ENCODE peak calls at places on chromosomes 7 and 10, in nine cellular contexts. T is lower leg skin, L is transverse colon, R is heart left ventricle, X is HCT116, K is tibial nerve, C is body of pancreas, I is IMR-90, V is NB4. S is an unnamed sample.

GRCh38 chr7:97179454-97180104 is 62.1 kb downstream of the SDHAF3 start:
- DNase-seq in T (no peak), L (peak), R (peak), X (peak), K (no peak), C (peak), I (peak), V (peak), S (peak)

GRCh38 chr10:5666324-5667220 is at the start of gene ASB13:
- DNase-seq in T (peak), L (peak), R (peak), X (peak), K (no peak), C (peak), I (peak), V (peak), S (peak)

GRCh38 chr10:97003804-97004201 is 171.7 kb downstream of the LCOR start:
- DNase-seq in T (no peak), L (no peak), R (no peak), X (no peak), K (no peak), C (no peak), I (no peak), V (no peak), S (no peak)

GRCh38 chr10:5496261-5497250 is 2.8 kb downstream of the CALML5 start:
- DNase-seq in T (no peak), L (no peak), R (no peak), X (no peak), K (no peak), C (no peak), I (no peak), V (no peak), S (peak)

GRCh38 chr7:11060883-11061282 is 87.2 kb downstream of the PHF14 start:
- DNase-seq in T (no peak), L (no peak), R (no peak), X (no peak), K (no peak), C (no peak), I (no peak), V (no peak), S (no peak)

GRCh38 chr7:4882742-4883351 is 669 bp downstream of the RADIL start:
- DNase-seq in T (no peak), L (no peak), R (no peak), X (no peak), K (no peak), C (no peak), I (no peak), V (no peak), S (no peak)

GRCh38 chr10:96044686-96045085 is 1.3 kb downstream of the CCNJ start:
- DNase-seq in T (no peak), L (no peak), R (no peak), X (no peak), K (no peak), C (no peak), I (peak), V (peak), S (no peak)

GRCh38 chr7:46485481-46486065 is 564.5 kb upstream of the IGFBP3 start:
- DNase-seq in T (no peak), L (no peak), R (no peak), X (no peak), K (no peak), C (no peak), I (peak), V (no peak), S (no peak)

GRCh38 chr7:15686209-15686956 is at the start of gene MEOX2:
- DNase-seq in T (peak), L (peak), R (peak), X (no peak), K (peak), C (peak), I (peak), V (no peak), S (peak)

GRCh38 chr10:114131094-114131493 is 42.9 kb downstream of the CCDC186 start:
- DNase-seq in T (no peak), L (no peak), R (no peak), X (no peak), K (no peak), C (no peak), I (no peak), V (peak), S (no peak)

GRCh38 chr10:88989824-88990527 is 622 bp upstream of the FAS start:
- DNase-seq in T (peak), L (no peak), R (no peak), X (no peak), K (no peak), C (no peak), I (peak), V (peak), S (no peak)

GRCh38 chr10:109977382-109977806 is 30.4 kb upstream of the ADD3 start:
- DNase-seq in T (no peak), L (peak), R (no peak), X (no peak), K (no peak), C (peak), I (no peak), V (no peak), S (peak)

GRCh38 chr7:5692112-5692844 is 89.2 kb downstream of the RNF216 start:
- DNase-seq in T (peak), L (peak), R (peak), X (no peak), K (peak), C (peak), I (peak), V (peak), S (no peak)

GRCh38 chr7:92460510-92460909 is 13.2 kb downstream of the GATAD1 start:
- DNase-seq in T (no peak), L (no peak), R (no peak), X (no peak), K (no peak), C (no peak), I (no peak), V (no peak), S (no peak)

GRCh38 chr10:127522298-127522697 is 26.8 kb upstream of the NPS start:
- DNase-seq in T (no peak), L (no peak), R (no peak), X (no peak), K (no peak), C (no peak), I (no peak), V (no peak), S (no peak)

GRCh38 chr7:112748381-112748780 is 41.8 kb downstream of the TMEM168 start:
- DNase-seq in T (no peak), L (no peak), R (no peak), X (no peak), K (no peak), C (no peak), I (no peak), V (no peak), S (no peak)

GRCh38 chr10:99560277-99561126 is 27.8 kb downstream of the NKX2-3 start:
- DNase-seq in T (no peak), L (peak), R (no peak), X (peak), K (no peak), C (peak), I (peak), V (peak), S (peak)

GRCh38 chr10:124656113-124656490 is 88.1 kb downstream of the FAM53B start:
- DNase-seq in T (no peak), L (no peak), R (no peak), X (no peak), K (no peak), C (no peak), I (no peak), V (no peak), S (no peak)

GRCh38 chr7:126842451-126842850 is 410.3 kb downstream of the GRM8 start:
- DNase-seq in T (no peak), L (no peak), R (no peak), X (no peak), K (no peak), C (no peak), I (no peak), V (no peak), S (no peak)

GRCh38 chr7:52355059-52355458 is 680.4 kb upstream of the POM121L12 start:
- DNase-seq in T (no peak), L (no peak), R (no peak), X (no peak), K (no peak), C (no peak), I (no peak), V (peak), S (no peak)

GRCh38 chr10:44865289-44865671 is 45.9 kb upstream of the TMEM72 start:
- DNase-seq in T (peak), L (no peak), R (peak), X (no peak), K (peak), C (no peak), I (no peak), V (peak), S (no peak)

GRCh38 chr10:94630017-94630688 is 53.4 kb upstream of the CYP2C18 start:
- DNase-seq in T (no peak), L (no peak), R (no peak), X (peak), K (no peak), C (no peak), I (peak), V (peak), S (no peak)

GRCh38 chr10:34076443-34076842 is 738.7 kb downstream of the PARD3 start:
- DNase-seq in T (no peak), L (no peak), R (no peak), X (no peak), K (no peak), C (no peak), I (no peak), V (no peak), S (no peak)

GRCh38 chr7:1571261-1571650 is 1.4 kb upstream of the PSMG3 start:
- DNase-seq in T (no peak), L (no peak), R (no peak), X (no peak), K (no peak), C (no peak), I (peak), V (peak), S (no peak)

GRCh38 chr10:77926566-77927342 is at the start of gene DLG5:
- DNase-seq in T (peak), L (peak), R (peak), X (no peak), K (peak), C (peak), I (peak), V (peak), S (no peak)

DNA sequence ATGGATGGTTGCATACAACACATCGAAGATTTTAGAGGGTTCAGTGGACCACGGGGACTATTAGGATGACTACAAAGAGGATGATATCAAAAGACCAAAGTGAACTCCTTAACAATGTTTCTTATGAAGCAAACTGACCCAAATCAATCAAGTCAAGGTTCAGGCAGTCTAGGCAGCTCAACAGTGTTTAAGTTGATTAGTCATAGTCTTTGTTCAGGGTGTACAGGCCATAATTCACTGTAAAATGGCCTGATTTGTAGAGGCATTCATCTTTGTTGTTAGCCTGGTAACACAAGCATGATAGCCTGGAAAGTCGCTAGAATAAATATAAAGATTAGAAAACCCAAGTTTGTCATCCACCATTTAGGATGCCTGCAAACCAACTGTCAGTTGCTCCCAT is 32.6 kb downstream of the ANTXRL start:
- DNase-seq in T (no peak), L (no peak), R (no peak), X (no peak), K (no peak), C (no peak), I (no peak), V (no peak), S (no peak)
- TF ChIP-seq POLR2A in T (no peak), L (no peak), R (no peak), X (no peak), K (no peak), C (no peak), I (no peak), V (no peak), S (no peak)

DNA sequence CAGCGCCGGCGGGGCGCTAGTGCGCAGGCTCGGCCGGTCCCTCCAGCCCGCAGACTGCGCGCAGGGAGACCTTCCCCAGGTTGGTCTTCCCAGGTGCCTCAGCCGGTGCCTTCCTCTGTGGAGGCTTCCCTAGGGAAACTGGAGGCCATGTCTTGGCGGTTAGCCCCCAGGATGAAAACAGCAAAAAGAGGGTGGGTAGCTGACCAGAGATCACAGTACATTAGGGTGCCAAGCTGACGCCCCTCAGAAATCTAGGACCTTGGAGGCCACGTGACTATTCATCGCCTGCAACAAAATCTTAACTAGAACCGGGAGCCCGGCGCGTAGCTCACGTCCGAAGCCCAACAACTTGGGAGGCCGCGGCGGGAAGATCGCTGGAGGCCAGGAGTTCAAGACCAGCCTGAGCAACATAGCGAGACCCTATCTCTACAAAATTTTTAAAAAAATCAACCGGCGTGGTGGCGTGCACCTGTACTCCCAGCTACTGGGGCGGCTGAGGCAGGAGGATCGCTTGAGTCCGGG is 327 bp upstream of the FIS1 start:
- DNase-seq in T (no peak), L (no peak), R (no peak), X (no peak), K (no peak), C (no peak), I (no peak), V (no peak), S (no peak)
- TF ChIP-seq POLR2A in T (no peak), L (no peak), R (no peak), X (peak), K (peak), C (no peak), I (no peak), V (peak), S (no peak)

DNA sequence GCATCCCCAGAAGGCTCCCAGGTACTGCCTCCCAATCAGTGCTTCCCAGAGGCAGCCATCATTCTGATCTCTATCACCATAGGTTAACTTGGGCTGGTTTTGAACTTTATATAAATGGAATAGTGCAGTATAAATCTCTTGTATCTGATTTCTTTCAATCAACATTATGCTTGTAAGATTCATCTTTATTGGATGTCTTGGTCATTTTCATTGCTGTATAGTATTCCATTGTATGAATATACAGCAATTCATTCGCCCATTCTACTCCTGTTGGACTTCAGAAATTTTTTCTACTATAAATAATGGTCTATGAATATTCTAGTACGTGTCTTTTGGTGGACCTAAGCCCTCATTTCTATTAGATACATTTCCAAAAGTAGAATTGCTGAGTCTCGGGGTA is 16.1 kb upstream of the OGDHL start:
- DNase-seq in T (no peak), L (no peak), R (no peak), X (no peak), K (no peak), C (no peak), I (no peak), V (no peak), S (no peak)
- TF ChIP-seq POLR2A in T (no peak), L (no peak), R (no peak), X (no peak), K (no peak), C (no peak), I (no peak), V (no peak), S (no peak)

GRCh38 chr7:44566680-44567079 is 7.0 kb downstream of the DDX56 start:
- DNase-seq in T (no peak), L (no peak), R (no peak), X (no peak), K (no peak), C (no peak), I (no peak), V (no peak), S (no peak)

GRCh38 chr7:44563171-44563679 is 10.5 kb downstream of the DDX56 start:
- DNase-seq in T (no peak), L (no peak), R (no peak), X (no peak), K (no peak), C (no peak), I (no peak), V (no peak), S (peak)

GRCh38 chr7:44565097-44565794 is 8.5 kb downstream of the DDX56 start:
- DNase-seq in T (peak), L (peak), R (peak), X (no peak), K (peak), C (peak), I (peak), V (peak), S (peak)

GRCh38 chr7:44565795-44566559 is 7.7 kb downstream of the DDX56 start:
- DNase-seq in T (no peak), L (no peak), R (no peak), X (no peak), K (no peak), C (no peak), I (no peak), V (peak), S (no peak)

GRCh38 chr7:44564606-44565005 is 9.1 kb downstream of the DDX56 start:
- DNase-seq in T (no peak), L (no peak), R (no peak), X (no peak), K (no peak), C (no peak), I (no peak), V (no peak), S (no peak)
- TF ChIP-seq POLR2A in T (no peak), L (no peak), R (no peak), X (no peak), K (no peak), C (no peak), I (no peak), V (no peak), S (no peak)

GRCh38 chr7:33128990-33129805 is at the start of gene BBS9:
- DNase-seq in T (peak), L (peak), R (peak), X (peak), K (peak), C (peak), I (peak), V (peak), S (peak)
- TF ChIP-seq POLR2A in T (no peak), L (peak), R (peak), X (peak), K (peak), C (no peak), I (no peak), V (peak), S (peak)

GRCh38 chr7:120600607-120601006 is 257.3 kb downstream of the TSPAN12 start:
- DNase-seq in T (no peak), L (no peak), R (no peak), X (no peak), K (no peak), C (no peak), I (no peak), V (no peak), S (no peak)
- TF ChIP-seq POLR2A in T (no peak), L (no peak), R (no peak), X (no peak), K (no peak), C (no peak), I (no peak), V (no peak), S (no peak)

DNA sequence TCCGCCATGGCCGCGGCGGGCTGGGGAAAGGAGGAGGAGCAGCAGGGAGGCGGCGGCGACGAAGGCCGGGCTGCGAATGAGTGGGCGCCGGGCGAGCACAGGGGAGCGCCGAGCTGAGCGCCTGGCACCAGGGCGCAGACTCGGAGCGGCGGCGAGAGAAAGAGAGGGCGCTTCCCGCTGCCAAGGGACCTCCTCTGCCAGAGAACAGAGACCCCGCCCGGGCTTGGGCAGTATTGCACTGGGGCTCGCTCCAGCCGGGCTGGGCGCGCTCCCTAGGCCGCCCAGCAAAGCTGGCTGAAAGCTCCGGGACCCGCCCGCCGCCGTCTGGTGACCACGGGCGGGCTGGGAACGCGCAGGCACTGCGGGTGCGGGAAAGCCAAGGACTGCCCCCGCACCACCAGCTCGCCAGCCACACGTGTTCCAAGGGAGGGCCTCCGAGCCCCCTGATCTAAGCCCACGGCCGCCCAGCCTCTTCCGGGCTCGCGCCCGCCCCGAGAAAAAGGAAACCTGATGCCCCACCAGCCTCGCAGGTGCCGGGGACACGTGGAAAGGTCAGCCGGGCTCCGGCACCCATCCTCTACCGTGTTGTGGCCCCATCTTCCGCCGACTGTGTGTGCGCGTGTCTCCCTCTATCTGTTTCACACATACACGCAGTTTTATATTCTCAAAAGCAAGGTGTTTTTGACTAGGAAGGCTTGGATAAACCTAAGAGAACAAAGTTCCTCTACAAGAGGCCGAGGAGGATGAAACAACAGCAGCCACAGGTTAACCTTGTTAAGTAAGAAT is at the start of gene CCDC6:
- DNase-seq in T (peak), L (peak), R (peak), X (peak), K (peak), C (peak), I (peak), V (peak), S (peak)
- TF ChIP-seq POLR2A in T (no peak), L (peak), R (peak), X (peak), K (peak), C (peak), I (peak), V (peak), S (peak)

S was measured in Peyer's patch.